ENCODE peak calls at places on chromosome 20, in four cellular contexts. F is lower lobe of right lung, P is ovary, S is neural progenitor cell. B is an unnamed sample.

GRCh38 chr20:42027746-42028268 is 409.6 kb upstream of the CHD6 start:
- DNase-seq in F (no peak), P (no peak), S (no peak), B (no peak)

GRCh38 chr20:41889871-41890224 is 271.7 kb upstream of the CHD6 start:
- DNase-seq in F (no peak), P (no peak), S (no peak), B (no peak)

GRCh38 chr20:47233333-47234188 is 122.9 kb downstream of the ZMYND8 start:
- DNase-seq in F (no peak), P (no peak), S (no peak), B (no peak)

GRCh38 chr20:44485078-44485829 is 9.6 kb downstream of the TTPAL start:
- DNase-seq in F (no peak), P (no peak), S (no peak), B (no peak)

GRCh38 chr20:33164763-33165095 is 3.2 kb upstream of the BPIFA2 start:
- DNase-seq in F (no peak), P (no peak), S (no peak), B (no peak)

GRCh38 chr20:35327074-35327976 is 35.1 kb upstream of the FAM83C start:
- DNase-seq in F (no peak), P (no peak), S (no peak), B (peak)

GRCh38 chr20:16711859-16712258 is 18.0 kb upstream of the SNRPB2 start:
- DNase-seq in F (no peak), P (no peak), S (no peak), B (no peak)

GRCh38 chr20:24632581-24632980 is 163.2 kb downstream of the SYNDIG1 start:
- DNase-seq in F (no peak), P (no peak), S (peak), B (no peak)

GRCh38 chr20:20083796-20084195 is 31.5 kb downstream of the CFAP61 start:
- DNase-seq in F (no peak), P (no peak), S (peak), B (no peak)

GRCh38 chr20:8414611-8415274 is 282.7 kb downstream of the PLCB1 start:
- DNase-seq in F (no peak), P (no peak), S (no peak), B (no peak)

GRCh38 chr20:32247957-32248497 is 29.4 kb upstream of the KIF3B start:
- DNase-seq in F (no peak), P (no peak), S (no peak), B (no peak)

GRCh38 chr20:62596486-62596885 is 45.8 kb upstream of the SLCO4A1 start:
- DNase-seq in F (no peak), P (no peak), S (no peak), B (no peak)

GRCh38 chr20:19397676-19398075 is 185.2 kb downstream of the SLC24A3 start:
- DNase-seq in F (no peak), P (no peak), S (no peak), B (no peak)

GRCh38 chr20:49256261-49256660 is 21.6 kb downstream of the ZNFX1 start:
- DNase-seq in F (no peak), P (no peak), S (no peak), B (no peak)

GRCh38 chr20:25299801-25300200 is 51.9 kb downstream of the PYGB start:
- DNase-seq in F (no peak), P (no peak), S (no peak), B (peak)

GRCh38 chr20:33401042-33401921 is at the start of gene CDK5RAP1:
- DNase-seq in F (peak), P (peak), S (peak), B (peak)

GRCh38 chr20:4978050-4978918 is 23.0 kb downstream of the SLC23A2 start:
- DNase-seq in F (no peak), P (no peak), S (peak), B (no peak)

DNA sequence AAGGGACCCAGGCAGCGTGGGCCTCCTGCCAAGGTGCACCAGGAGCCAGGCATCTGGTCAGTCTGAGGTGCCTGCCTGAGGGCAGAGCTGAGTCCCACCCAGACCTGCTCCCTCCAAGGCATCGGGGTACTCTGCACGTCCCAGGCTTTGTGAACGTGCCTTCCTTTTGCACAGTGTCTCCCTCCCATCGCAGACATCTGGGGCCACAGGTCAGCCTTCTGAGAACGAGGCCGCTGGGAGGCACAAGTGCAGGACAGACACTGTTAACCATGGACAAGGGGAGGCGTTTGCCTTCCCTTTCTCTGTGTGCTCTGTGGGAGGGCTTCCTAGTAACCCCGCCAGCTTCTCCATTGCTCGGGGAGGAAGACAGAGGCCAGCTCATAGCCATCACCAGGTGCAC is 47.6 kb downstream of the TFAP2C start:
- DNase-seq in F (no peak), P (no peak), S (no peak), B (no peak)
- H3K27ac ChIP-seq in F (no peak), P (no peak), S (no peak), B (no peak)

GRCh38 chr20:54086444-54087134 is 16.2 kb upstream of the BCAS1 start:
- DNase-seq in F (no peak), P (no peak), S (no peak), B (no peak)

GRCh38 chr20:54085425-54085824 is 15.0 kb upstream of the BCAS1 start:
- DNase-seq in F (no peak), P (no peak), S (no peak), B (no peak)

GRCh38 chr20:54084193-54084592 is 13.8 kb upstream of the BCAS1 start:
- DNase-seq in F (no peak), P (no peak), S (no peak), B (no peak)

GRCh38 chr20:54084727-54085368 is 14.5 kb upstream of the BCAS1 start:
- DNase-seq in F (no peak), P (no peak), S (no peak), B (no peak)

GRCh38 chr20:54085910-54086309 is 15.5 kb upstream of the BCAS1 start:
- DNase-seq in F (no peak), P (no peak), S (no peak), B (no peak)
- H3K27ac ChIP-seq in F (no peak), P (no peak), S (no peak), B (peak)

GRCh38 chr20:46034039-46034438 is 5.0 kb downstream of the SLC12A5 start:
- DNase-seq in F (no peak), P (no peak), S (no peak), B (no peak)

GRCh38 chr20:46035253-46035652 is 6.2 kb downstream of the SLC12A5 start:
- DNase-seq in F (no peak), P (no peak), S (no peak), B (no peak)

GRCh38 chr20:46037036-46037435 is 8.0 kb downstream of the SLC12A5 start:
- DNase-seq in F (no peak), P (no peak), S (no peak), B (no peak)

GRCh38 chr20:46035713-46036112 is 6.7 kb downstream of the SLC12A5 start:
- DNase-seq in F (no peak), P (no peak), S (no peak), B (no peak)

DNA sequence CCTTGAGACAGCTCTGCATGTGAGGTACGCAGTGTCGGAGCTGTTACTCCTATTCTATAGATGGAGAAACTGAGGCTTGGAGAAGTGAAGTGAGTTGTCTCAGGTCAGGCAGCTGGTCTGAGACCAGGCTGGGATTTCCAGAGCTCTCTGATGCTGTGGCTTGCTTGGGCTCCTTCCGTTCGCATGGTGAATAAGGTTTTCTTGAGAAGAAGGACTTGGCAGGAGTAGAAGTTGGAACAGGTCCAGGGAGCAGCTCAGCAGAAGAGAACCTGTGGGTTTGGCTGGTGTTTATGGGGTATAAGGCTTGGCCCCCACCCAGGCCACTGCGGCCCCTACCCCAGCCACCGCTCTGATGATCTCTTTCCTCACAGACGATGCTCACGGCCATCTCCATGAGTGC is 7.4 kb downstream of the SLC12A5 start:
- DNase-seq in F (no peak), P (no peak), S (no peak), B (no peak)
- H3K27ac ChIP-seq in F (no peak), P (no peak), S (no peak), B (no peak)

DNA sequence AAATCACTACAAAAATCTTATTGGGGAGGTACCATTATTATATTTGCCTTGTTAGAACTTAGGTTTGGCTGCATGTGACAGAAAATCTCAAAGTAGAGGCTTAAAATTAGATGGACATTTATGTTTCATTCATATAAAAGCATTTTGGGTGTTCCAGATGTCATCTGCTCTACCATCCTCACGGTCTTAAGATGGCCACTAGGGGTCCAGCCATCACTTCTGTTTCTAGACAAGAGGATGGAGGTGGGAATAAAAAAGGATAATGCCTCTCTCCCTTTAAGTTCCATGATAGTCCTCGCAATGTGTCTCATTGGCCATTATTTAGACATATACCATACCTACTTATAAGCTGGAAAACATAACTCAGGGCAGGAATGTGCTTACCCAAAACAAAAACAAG is 929.5 kb downstream of the KIF16B start:
- DNase-seq in F (no peak), P (no peak), S (no peak), B (no peak)
- H3K27ac ChIP-seq in F (no peak), P (no peak), S (no peak), B (no peak)

GRCh38 chr20:38258545-38259223 is 1.9 kb downstream of the KIAA1755 start:
- DNase-seq in F (no peak), P (no peak), S (no peak), B (no peak)

GRCh38 chr20:38256021-38256420 is 4.5 kb downstream of the KIAA1755 start:
- DNase-seq in F (no peak), P (no peak), S (no peak), B (no peak)

GRCh38 chr20:38256966-38257365 is 3.6 kb downstream of the KIAA1755 start:
- DNase-seq in F (no peak), P (no peak), S (no peak), B (no peak)

GRCh38 chr20:38252292-38253288 is 7.9 kb downstream of the KIAA1755 start:
- DNase-seq in F (no peak), P (no peak), S (no peak), B (no peak)

GRCh38 chr20:38255389-38255788 is 5.1 kb downstream of the KIAA1755 start:
- DNase-seq in F (no peak), P (no peak), S (no peak), B (no peak)
- H3K27ac ChIP-seq in F (no peak), P (peak), S (no peak), B (peak)